ENCODE peak calls at places on chromosomes 11 and 22, in four cellular contexts. D is CD8-positive, alpha-beta memory T cell; Y is fibroblast of lung; Z is astrocyte of the cerebellum. I is an unnamed sample.

GRCh38 chr11:62445314-62445740 is 26.5 kb downstream of the SCGB1A1 start:
- DNase-seq in D (no peak), Y (peak), Z (peak), I (no peak)

GRCh38 chr22:38207898-38208432 is 6.2 kb downstream of the MAFF start:
- DNase-seq in D (no peak), Y (no peak), Z (no peak), I (no peak)

GRCh38 chr11:105713106-105713505 is 103.2 kb downstream of the GRIA4 start:
- DNase-seq in D (no peak), Y (no peak), Z (no peak), I (no peak)

GRCh38 chr11:2272241-2272945 is 2.0 kb upstream of the ASCL2 start:
- DNase-seq in D (no peak), Y (no peak), Z (no peak), I (peak)

GRCh38 chr11:101129203-101129943 is at the start of gene PGR:
- DNase-seq in D (no peak), Y (no peak), Z (no peak), I (peak)

GRCh38 chr11:22044126-22044525 is 148.8 kb upstream of the ANO5 start:
- DNase-seq in D (no peak), Y (no peak), Z (no peak), I (no peak)

GRCh38 chr11:125871391-125872137 is 15.9 kb upstream of the HYLS1 start:
- DNase-seq in D (no peak), Y (peak), Z (peak), I (no peak)

GRCh38 chr11:16793511-16793910 is 55.1 kb downstream of the C11orf58 start:
- DNase-seq in D (no peak), Y (no peak), Z (no peak), I (no peak)

GRCh38 chr11:86145439-86146156 is 76.7 kb upstream of the PICALM start:
- DNase-seq in D (no peak), Y (no peak), Z (no peak), I (no peak)

GRCh38 chr22:24144471-24145115 is 36.7 kb upstream of the SUSD2 start:
- DNase-seq in D (no peak), Y (no peak), Z (no peak), I (no peak)

GRCh38 chr22:43176090-43176489 is 10.8 kb downstream of the TTLL12 start:
- DNase-seq in D (no peak), Y (no peak), Z (no peak), I (no peak)

GRCh38 chr11:27215471-27216267 is 147.3 kb downstream of the CCDC34 start:
- DNase-seq in D (no peak), Y (peak), Z (no peak), I (no peak)

GRCh38 chr22:42796081-42796480 is 61.0 kb downstream of the ARFGAP3 start:
- DNase-seq in D (no peak), Y (no peak), Z (no peak), I (no peak)

GRCh38 chr11:101907826-101908225 is 7.0 kb upstream of the CEP126 start:
- DNase-seq in D (no peak), Y (no peak), Z (no peak), I (no peak)

GRCh38 chr22:17400305-17400704 is 31.0 kb downstream of the CECR2 start:
- DNase-seq in D (no peak), Y (no peak), Z (no peak), I (no peak)

GRCh38 chr11:94305146-94305545 is 766 bp downstream of the IZUMO1R start:
- DNase-seq in D (no peak), Y (peak), Z (no peak), I (no peak)

GRCh38 chr11:9530020-9530628 is 43.3 kb upstream of the WEE1 start:
- DNase-seq in D (no peak), Y (no peak), Z (no peak), I (no peak)

GRCh38 chr22:46046299-46046685 is 69.3 kb upstream of the WNT7B start:
- DNase-seq in D (no peak), Y (no peak), Z (no peak), I (peak)

GRCh38 chr11:126637800-126638175 is 282.3 kb downstream of the ST3GAL4 start:
- DNase-seq in D (no peak), Y (peak), Z (peak), I (no peak)

GRCh38 chr11:45663486-45664375 is 1.7 kb downstream of the CHST1 start:
- DNase-seq in D (no peak), Y (no peak), Z (no peak), I (no peak)

GRCh38 chr11:118129475-118130196 is 23.0 kb downstream of the SCN4B start:
- DNase-seq in D (no peak), Y (no peak), Z (no peak), I (no peak)

GRCh38 chr22:41301085-41302015 is at the start of gene ZC3H7B:
- DNase-seq in D (peak), Y (peak), Z (peak), I (peak)

GRCh38 chr22:46934746-46935491 is 172.5 kb downstream of the TBC1D22A start:
- DNase-seq in D (no peak), Y (peak), Z (peak), I (no peak)

GRCh38 chr11:106276859-106277436 is 199.5 kb downstream of the AASDHPPT start:
- DNase-seq in D (no peak), Y (peak), Z (no peak), I (no peak)

GRCh38 chr11:117993988-117994741 is 8.0 kb downstream of the IL10RA start:
- DNase-seq in D (no peak), Y (no peak), Z (no peak), I (no peak)

GRCh38 chr11:126583101-126583500 is 227.6 kb downstream of the ST3GAL4 start:
- DNase-seq in D (no peak), Y (no peak), Z (no peak), I (no peak)

GRCh38 chr11:102709211-102709980 is 3.8 kb upstream of the MMP27 start:
- DNase-seq in D (no peak), Y (no peak), Z (no peak), I (no peak)

GRCh38 chr11:10450451-10451398 is 4.3 kb upstream of the AMPD3 start:
- DNase-seq in D (peak), Y (peak), Z (no peak), I (no peak)

GRCh38 chr11:65891180-65892136 is 985 bp downstream of the CCDC85B start:
- DNase-seq in D (no peak), Y (no peak), Z (no peak), I (no peak)

GRCh38 chr22:25051983-25052710 is 99.6 kb downstream of the KIAA1671 start:
- DNase-seq in D (no peak), Y (no peak), Z (no peak), I (no peak)

GRCh38 chr11:92211576-92212167 is 12.9 kb upstream of the FAT3 start:
- DNase-seq in D (no peak), Y (peak), Z (no peak), I (no peak)

GRCh38 chr11:33633251-33634003 is 67.2 kb downstream of the C11orf91 start:
- DNase-seq in D (no peak), Y (peak), Z (peak), I (no peak)

GRCh38 chr22:46737105-46737975 is 712 bp downstream of the CERK start:
- DNase-seq in D (peak), Y (peak), Z (no peak), I (no peak)

GRCh38 chr11:35618497-35619029 is 303 bp downstream of the FJX1 start:
- DNase-seq in D (no peak), Y (peak), Z (no peak), I (no peak)

DNA sequence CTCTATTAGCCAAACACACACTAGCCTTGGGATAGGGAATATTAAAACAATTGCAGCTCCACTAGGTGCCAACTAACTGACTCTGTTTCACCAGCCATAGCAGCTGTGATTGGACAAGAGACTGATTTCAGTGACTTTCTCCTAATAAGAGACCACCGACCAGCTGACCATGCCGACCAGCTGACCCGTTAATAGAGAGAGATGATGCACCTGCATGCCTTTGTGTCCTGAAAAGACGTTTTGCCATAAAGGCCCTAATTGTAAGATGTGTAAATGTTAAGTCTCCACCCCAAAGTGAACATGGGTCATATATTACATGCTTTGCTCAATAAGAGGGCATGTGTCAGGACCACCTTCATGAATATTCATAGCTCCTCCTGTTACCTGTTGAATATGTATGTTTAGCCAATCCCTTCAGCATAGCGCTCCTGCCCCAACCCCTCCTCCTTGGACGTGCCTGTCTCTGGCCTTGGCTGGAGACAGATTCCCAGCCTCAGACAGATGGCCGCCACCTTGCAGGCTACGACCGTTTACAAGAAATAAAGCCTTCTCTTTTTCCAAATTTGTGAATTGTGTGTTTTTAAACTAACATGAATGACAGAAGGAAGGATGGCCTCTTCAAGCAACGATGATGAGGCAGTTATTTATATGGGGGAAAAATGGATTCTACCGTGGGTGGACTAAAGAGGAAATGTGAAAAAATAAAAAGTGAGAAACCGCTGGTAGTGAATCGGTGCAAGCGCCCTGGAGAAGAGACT is 1.2 kb upstream of the NADSYN1 start:
- DNase-seq in D (no peak), Y (no peak), Z (no peak), I (no peak)
- H3K4me3 ChIP-seq in D (peak), Y (no peak), Z (peak), I (no peak)

GRCh38 chr22:29031236-29031982 is 30.2 kb downstream of the C22orf31 start:
- DNase-seq in D (no peak), Y (peak), Z (peak), I (no peak)
- H3K4me3 ChIP-seq in D (no peak), Y (peak), Z (peak), I (no peak)

GRCh38 chr11:96045622-96046456 is 121.9 kb upstream of the MTMR2 start:
- DNase-seq in D (no peak), Y (peak), Z (peak), I (peak)
- H3K4me3 ChIP-seq in D (no peak), Y (no peak), Z (peak), I (no peak)

GRCh38 chr11:73270089-73270854 is 1.9 kb upstream of the P2RY6 start:
- DNase-seq in D (no peak), Y (no peak), Z (no peak), I (peak)
- H3K4me3 ChIP-seq in D (no peak), Y (no peak), Z (no peak), I (no peak)

I was measured in lower leg skin.